ENCODE peak calls at places on chromosomes 11 and 22, in eight cellular contexts. One of them, this sample, is unnamed.

GRCh38 chr11:64933935-64934693 is 1.6 kb downstream of the GPHA2 start:
- DNase-seq in T-helper 2 cell: no peak
- DNase-seq in heart right ventricle: no peak
- DNase-seq in NCI-H2029 treated with DMSO at 0.1 percent for 48 hours: no peak
- DNase-seq in GM23248: no peak
- DNase-seq in neural crest cell: no peak
- DNase-seq in Kasumi-1: peak
- DNase-seq in coronary artery: no peak
- DNase-seq in this sample: no peak

GRCh38 chr11:60349990-60350389 is 22.9 kb downstream of the MS4A6E start:
- DNase-seq in T-helper 2 cell: no peak
- DNase-seq in heart right ventricle: no peak
- DNase-seq in NCI-H2029 treated with DMSO at 0.1 percent for 48 hours: no peak
- DNase-seq in GM23248: no peak
- DNase-seq in neural crest cell: no peak
- DNase-seq in Kasumi-1: peak
- DNase-seq in coronary artery: no peak
- DNase-seq in this sample: no peak

GRCh38 chr11:101138245-101138930 is 8.8 kb upstream of the PGR start:
- DNase-seq in T-helper 2 cell: no peak
- DNase-seq in heart right ventricle: no peak
- DNase-seq in NCI-H2029 treated with DMSO at 0.1 percent for 48 hours: no peak
- DNase-seq in GM23248: no peak
- DNase-seq in neural crest cell: no peak
- DNase-seq in Kasumi-1: no peak
- DNase-seq in coronary artery: no peak
- DNase-seq in this sample: no peak

GRCh38 chr11:46315783-46316563 is 31.3 kb upstream of the DGKZ start:
- DNase-seq in T-helper 2 cell: no peak
- DNase-seq in heart right ventricle: peak
- DNase-seq in NCI-H2029 treated with DMSO at 0.1 percent for 48 hours: peak
- DNase-seq in GM23248: no peak
- DNase-seq in neural crest cell: no peak
- DNase-seq in Kasumi-1: no peak
- DNase-seq in coronary artery: no peak
- DNase-seq in this sample: no peak

GRCh38 chr22:27690596-27690995 is 111.0 kb downstream of the MN1 start:
- DNase-seq in T-helper 2 cell: no peak
- DNase-seq in heart right ventricle: no peak
- DNase-seq in NCI-H2029 treated with DMSO at 0.1 percent for 48 hours: no peak
- DNase-seq in GM23248: no peak
- DNase-seq in neural crest cell: no peak
- DNase-seq in Kasumi-1: no peak
- DNase-seq in coronary artery: no peak
- DNase-seq in this sample: no peak

GRCh38 chr11:32288276-32288675 is 147.1 kb downstream of the WT1 start:
- DNase-seq in T-helper 2 cell: no peak
- DNase-seq in heart right ventricle: no peak
- DNase-seq in NCI-H2029 treated with DMSO at 0.1 percent for 48 hours: no peak
- DNase-seq in GM23248: no peak
- DNase-seq in neural crest cell: no peak
- DNase-seq in Kasumi-1: no peak
- DNase-seq in coronary artery: no peak
- DNase-seq in this sample: no peak

GRCh38 chr11:111941963-111942362 is 4.8 kb downstream of the DIXDC1 start:
- DNase-seq in T-helper 2 cell: no peak
- DNase-seq in heart right ventricle: peak
- DNase-seq in NCI-H2029 treated with DMSO at 0.1 percent for 48 hours: no peak
- DNase-seq in GM23248: peak
- DNase-seq in neural crest cell: no peak
- DNase-seq in Kasumi-1: no peak
- DNase-seq in coronary artery: no peak
- DNase-seq in this sample: no peak

GRCh38 chr11:69160296-69161116 is 4.8 kb downstream of the SMIM38 start:
- DNase-seq in T-helper 2 cell: no peak
- DNase-seq in heart right ventricle: no peak
- DNase-seq in NCI-H2029 treated with DMSO at 0.1 percent for 48 hours: no peak
- DNase-seq in GM23248: no peak
- DNase-seq in neural crest cell: no peak
- DNase-seq in Kasumi-1: no peak
- DNase-seq in coronary artery: no peak
- DNase-seq in this sample: no peak

GRCh38 chr22:23240639-23241389 is 60.5 kb downstream of the BCR start:
- DNase-seq in T-helper 2 cell: no peak
- DNase-seq in heart right ventricle: no peak
- DNase-seq in NCI-H2029 treated with DMSO at 0.1 percent for 48 hours: no peak
- DNase-seq in GM23248: peak
- DNase-seq in neural crest cell: no peak
- DNase-seq in Kasumi-1: peak
- DNase-seq in coronary artery: no peak
- DNase-seq in this sample: no peak

GRCh38 chr22:42022162-42022847 is 23.7 kb downstream of the WBP2NL start:
- DNase-seq in T-helper 2 cell: no peak
- DNase-seq in heart right ventricle: no peak
- DNase-seq in NCI-H2029 treated with DMSO at 0.1 percent for 48 hours: no peak
- DNase-seq in GM23248: no peak
- DNase-seq in neural crest cell: no peak
- DNase-seq in Kasumi-1: no peak
- DNase-seq in coronary artery: no peak
- DNase-seq in this sample: no peak

GRCh38 chr22:37331034-37331428 is 48.7 kb downstream of the CYTH4 start:
- DNase-seq in T-helper 2 cell: no peak
- DNase-seq in heart right ventricle: no peak
- DNase-seq in NCI-H2029 treated with DMSO at 0.1 percent for 48 hours: no peak
- DNase-seq in GM23248: peak
- DNase-seq in neural crest cell: no peak
- DNase-seq in Kasumi-1: no peak
- DNase-seq in coronary artery: no peak
- DNase-seq in this sample: no peak

GRCh38 chr11:102933627-102934026 is 21.9 kb downstream of the MMP13 start:
- DNase-seq in T-helper 2 cell: no peak
- DNase-seq in heart right ventricle: no peak
- DNase-seq in NCI-H2029 treated with DMSO at 0.1 percent for 48 hours: no peak
- DNase-seq in GM23248: no peak
- DNase-seq in neural crest cell: no peak
- DNase-seq in Kasumi-1: no peak
- DNase-seq in coronary artery: no peak
- DNase-seq in this sample: no peak

GRCh38 chr22:41914611-41915034 is 251 bp downstream of the SHISA8 start:
- DNase-seq in T-helper 2 cell: no peak
- DNase-seq in heart right ventricle: no peak
- DNase-seq in NCI-H2029 treated with DMSO at 0.1 percent for 48 hours: no peak
- DNase-seq in GM23248: no peak
- DNase-seq in neural crest cell: no peak
- DNase-seq in Kasumi-1: no peak
- DNase-seq in coronary artery: no peak
- DNase-seq in this sample: no peak

GRCh38 chr22:26642465-26643367 is 14.7 kb upstream of the MIAT start:
- DNase-seq in T-helper 2 cell: peak
- DNase-seq in heart right ventricle: peak
- DNase-seq in NCI-H2029 treated with DMSO at 0.1 percent for 48 hours: no peak
- DNase-seq in GM23248: no peak
- DNase-seq in neural crest cell: no peak
- DNase-seq in Kasumi-1: peak
- DNase-seq in coronary artery: no peak
- DNase-seq in this sample: peak

GRCh38 chr11:33703234-33703633 is 2.6 kb upstream of the C11orf91 start:
- DNase-seq in T-helper 2 cell: no peak
- DNase-seq in heart right ventricle: no peak
- DNase-seq in NCI-H2029 treated with DMSO at 0.1 percent for 48 hours: no peak
- DNase-seq in GM23248: no peak
- DNase-seq in neural crest cell: no peak
- DNase-seq in Kasumi-1: no peak
- DNase-seq in coronary artery: no peak
- DNase-seq in this sample: no peak

GRCh38 chr11:134342572-134343340 is 11.0 kb downstream of the GLB1L2 start:
- DNase-seq in T-helper 2 cell: no peak
- DNase-seq in heart right ventricle: no peak
- DNase-seq in NCI-H2029 treated with DMSO at 0.1 percent for 48 hours: no peak
- DNase-seq in GM23248: no peak
- DNase-seq in neural crest cell: no peak
- DNase-seq in Kasumi-1: no peak
- DNase-seq in coronary artery: no peak
- DNase-seq in this sample: no peak

GRCh38 chr11:14258177-14258935 is 100.6 kb downstream of the RRAS2 start:
- DNase-seq in T-helper 2 cell: no peak
- DNase-seq in heart right ventricle: no peak
- DNase-seq in NCI-H2029 treated with DMSO at 0.1 percent for 48 hours: no peak
- DNase-seq in GM23248: peak
- DNase-seq in neural crest cell: no peak
- DNase-seq in Kasumi-1: no peak
- DNase-seq in coronary artery: no peak
- DNase-seq in this sample: no peak

GRCh38 chr11:94820480-94820879 is 52.3 kb downstream of the AMOTL1 start:
- DNase-seq in T-helper 2 cell: no peak
- DNase-seq in heart right ventricle: no peak
- DNase-seq in NCI-H2029 treated with DMSO at 0.1 percent for 48 hours: no peak
- DNase-seq in GM23248: no peak
- DNase-seq in neural crest cell: no peak
- DNase-seq in Kasumi-1: no peak
- DNase-seq in coronary artery: no peak
- DNase-seq in this sample: no peak

GRCh38 chr11:120109531-120109930 is 28.4 kb downstream of the TRIM29 start:
- DNase-seq in T-helper 2 cell: no peak
- DNase-seq in heart right ventricle: no peak
- DNase-seq in NCI-H2029 treated with DMSO at 0.1 percent for 48 hours: no peak
- DNase-seq in GM23248: no peak
- DNase-seq in neural crest cell: no peak
- DNase-seq in Kasumi-1: no peak
- DNase-seq in coronary artery: no peak
- DNase-seq in this sample: no peak

GRCh38 chr11:112877561-112877960 is 83.7 kb upstream of the NCAM1 start:
- DNase-seq in T-helper 2 cell: no peak
- DNase-seq in heart right ventricle: no peak
- DNase-seq in NCI-H2029 treated with DMSO at 0.1 percent for 48 hours: no peak
- DNase-seq in GM23248: no peak
- DNase-seq in neural crest cell: peak
- DNase-seq in Kasumi-1: no peak
- DNase-seq in coronary artery: no peak
- DNase-seq in this sample: no peak

GRCh38 chr22:38569181-38569971 is 607 bp downstream of the DMC1 start:
- DNase-seq in T-helper 2 cell: no peak
- DNase-seq in heart right ventricle: no peak
- DNase-seq in NCI-H2029 treated with DMSO at 0.1 percent for 48 hours: no peak
- DNase-seq in GM23248: peak
- DNase-seq in neural crest cell: no peak
- DNase-seq in Kasumi-1: no peak
- DNase-seq in coronary artery: no peak
- DNase-seq in this sample: no peak

GRCh38 chr22:47835726-47836125 is 1073.3 kb downstream of the TBC1D22A start:
- DNase-seq in T-helper 2 cell: no peak
- DNase-seq in heart right ventricle: no peak
- DNase-seq in NCI-H2029 treated with DMSO at 0.1 percent for 48 hours: no peak
- DNase-seq in GM23248: peak
- DNase-seq in neural crest cell: no peak
- DNase-seq in Kasumi-1: no peak
- DNase-seq in coronary artery: no peak
- DNase-seq in this sample: no peak

GRCh38 chr11:111320728-111321568 is 22.6 kb downstream of the POU2AF3 start:
- DNase-seq in T-helper 2 cell: no peak
- DNase-seq in heart right ventricle: no peak
- DNase-seq in NCI-H2029 treated with DMSO at 0.1 percent for 48 hours: no peak
- DNase-seq in GM23248: no peak
- DNase-seq in neural crest cell: no peak
- DNase-seq in Kasumi-1: no peak
- DNase-seq in coronary artery: no peak
- DNase-seq in this sample: no peak

GRCh38 chr11:17208257-17208999 is 642 bp upstream of the PIK3C2A start:
- DNase-seq in T-helper 2 cell: peak
- DNase-seq in heart right ventricle: peak
- DNase-seq in NCI-H2029 treated with DMSO at 0.1 percent for 48 hours: peak
- DNase-seq in GM23248: peak
- DNase-seq in neural crest cell: no peak
- DNase-seq in Kasumi-1: peak
- DNase-seq in coronary artery: no peak
- DNase-seq in this sample: peak

GRCh38 chr22:50157976-50158375 is 12.6 kb upstream of the PANX2 start:
- DNase-seq in T-helper 2 cell: no peak
- DNase-seq in heart right ventricle: no peak
- DNase-seq in NCI-H2029 treated with DMSO at 0.1 percent for 48 hours: no peak
- DNase-seq in GM23248: no peak
- DNase-seq in neural crest cell: no peak
- DNase-seq in Kasumi-1: no peak
- DNase-seq in coronary artery: no peak
- DNase-seq in this sample: no peak

GRCh38 chr11:88739524-88739923 is 326.3 kb downstream of the GRM5 start:
- DNase-seq in T-helper 2 cell: no peak
- DNase-seq in heart right ventricle: no peak
- DNase-seq in NCI-H2029 treated with DMSO at 0.1 percent for 48 hours: no peak
- DNase-seq in GM23248: no peak
- DNase-seq in neural crest cell: no peak
- DNase-seq in Kasumi-1: no peak
- DNase-seq in coronary artery: no peak
- DNase-seq in this sample: no peak